ENCODE peak calls at places on chromosomes 16 and 17, in nine cellular contexts. One of them, this sample, is unnamed.
A peak's percentile ranks its signal among the peaks of the same experiment; 100 is the strongest.

GRCh38 chr17:50660042-50660886 is 25.6 kb downstream of the ABCC3 start:
- DNase-seq in fibroblast of the conjunctiva: no peak
- DNase-seq in adrenal gland: peak; percentile 83
- DNase-seq in NCI-H446 treated with DMSO at 0.1 percent for 48 hours: peak; percentile 19
- DNase-seq in HT1080: no peak
- DNase-seq in ELF-1: no peak
- DNase-seq in Calu3: no peak
- DNase-seq in neural crest cell: no peak
- DNase-seq in LHCN-M2: peak; percentile 41
- DNase-seq in this sample: no peak

GRCh38 chr17:58969156-58969555 is 137.5 kb downstream of the TRIM37 start:
- DNase-seq in fibroblast of the conjunctiva: no peak
- DNase-seq in adrenal gland: no peak
- DNase-seq in NCI-H446 treated with DMSO at 0.1 percent for 48 hours: no peak
- DNase-seq in HT1080: no peak
- DNase-seq in ELF-1: no peak
- DNase-seq in Calu3: no peak
- DNase-seq in neural crest cell: no peak
- DNase-seq in LHCN-M2: no peak
- DNase-seq in this sample: no peak

GRCh38 chr17:54935487-54935886 is 33.0 kb downstream of the COX11 start:
- DNase-seq in fibroblast of the conjunctiva: no peak
- DNase-seq in adrenal gland: no peak
- DNase-seq in NCI-H446 treated with DMSO at 0.1 percent for 48 hours: no peak
- DNase-seq in HT1080: no peak
- DNase-seq in ELF-1: no peak
- DNase-seq in Calu3: no peak
- DNase-seq in neural crest cell: no peak
- DNase-seq in LHCN-M2: no peak
- DNase-seq in this sample: no peak

GRCh38 chr17:72588561-72588960 is 467.7 kb downstream of the SOX9 start:
- DNase-seq in fibroblast of the conjunctiva: no peak
- DNase-seq in adrenal gland: no peak
- DNase-seq in NCI-H446 treated with DMSO at 0.1 percent for 48 hours: no peak
- DNase-seq in HT1080: no peak
- DNase-seq in ELF-1: no peak
- DNase-seq in Calu3: no peak
- DNase-seq in neural crest cell: no peak
- DNase-seq in LHCN-M2: no peak
- DNase-seq in this sample: no peak

GRCh38 chr16:85477801-85478363 is 135.2 kb upstream of the GSE1 start:
- DNase-seq in fibroblast of the conjunctiva: no peak
- DNase-seq in adrenal gland: peak; percentile 38
- DNase-seq in NCI-H446 treated with DMSO at 0.1 percent for 48 hours: no peak
- DNase-seq in HT1080: peak; percentile 19
- DNase-seq in ELF-1: no peak
- DNase-seq in Calu3: no peak
- DNase-seq in neural crest cell: no peak
- DNase-seq in LHCN-M2: no peak
- DNase-seq in this sample: no peak

GRCh38 chr17:74543406-74543805 is 2.5 kb downstream of the CD300C start:
- DNase-seq in fibroblast of the conjunctiva: no peak
- DNase-seq in adrenal gland: no peak
- DNase-seq in NCI-H446 treated with DMSO at 0.1 percent for 48 hours: no peak
- DNase-seq in HT1080: no peak
- DNase-seq in ELF-1: no peak
- DNase-seq in Calu3: no peak
- DNase-seq in neural crest cell: no peak
- DNase-seq in LHCN-M2: no peak
- DNase-seq in this sample: no peak

GRCh38 chr17:44200478-44201155 is 933 bp upstream of the ATXN7L3 start:
- DNase-seq in fibroblast of the conjunctiva: no peak
- DNase-seq in adrenal gland: no peak
- DNase-seq in NCI-H446 treated with DMSO at 0.1 percent for 48 hours: no peak
- DNase-seq in HT1080: no peak
- DNase-seq in ELF-1: no peak
- DNase-seq in Calu3: no peak
- DNase-seq in neural crest cell: no peak
- DNase-seq in LHCN-M2: no peak
- DNase-seq in this sample: no peak

GRCh38 chr16:1826691-1827573 is at the start of the genes FAHD1 and HAGH:
- DNase-seq in fibroblast of the conjunctiva: peak; percentile 87
- DNase-seq in adrenal gland: peak; percentile 94
- DNase-seq in NCI-H446 treated with DMSO at 0.1 percent for 48 hours: peak; percentile 82
- DNase-seq in HT1080: peak; percentile 96
- DNase-seq in ELF-1: peak; percentile 98
- DNase-seq in Calu3: peak; percentile 96
- DNase-seq in neural crest cell: peak; percentile 94
- DNase-seq in LHCN-M2: peak; percentile 90
- DNase-seq in this sample: peak; percentile 93

GRCh38 chr16:75479421-75479990 is 15.0 kb upstream of the TMEM170A start:
- DNase-seq in fibroblast of the conjunctiva: no peak
- DNase-seq in adrenal gland: no peak
- DNase-seq in NCI-H446 treated with DMSO at 0.1 percent for 48 hours: no peak
- DNase-seq in HT1080: no peak
- DNase-seq in ELF-1: no peak
- DNase-seq in Calu3: no peak
- DNase-seq in neural crest cell: no peak
- DNase-seq in LHCN-M2: no peak
- DNase-seq in this sample: no peak

GRCh38 chr17:51653902-51654301 is 393.6 kb downstream of the UTP18 start:
- DNase-seq in fibroblast of the conjunctiva: no peak
- DNase-seq in adrenal gland: no peak
- DNase-seq in NCI-H446 treated with DMSO at 0.1 percent for 48 hours: peak; percentile 58
- DNase-seq in HT1080: peak; percentile 7
- DNase-seq in ELF-1: peak; percentile 32
- DNase-seq in Calu3: no peak
- DNase-seq in neural crest cell: no peak
- DNase-seq in LHCN-M2: no peak
- DNase-seq in this sample: peak; percentile 36

GRCh38 chr16:73047221-73047535 is 750 bp downstream of the ZFHX3 start:
- DNase-seq in fibroblast of the conjunctiva: no peak
- DNase-seq in adrenal gland: no peak
- DNase-seq in NCI-H446 treated with DMSO at 0.1 percent for 48 hours: no peak
- DNase-seq in HT1080: no peak
- DNase-seq in ELF-1: no peak
- DNase-seq in Calu3: no peak
- DNase-seq in neural crest cell: no peak
- DNase-seq in LHCN-M2: peak; percentile 82
- DNase-seq in this sample: no peak

GRCh38 chr16:49311823-49312222 is 30.2 kb upstream of the CBLN1 start:
- DNase-seq in fibroblast of the conjunctiva: no peak
- DNase-seq in adrenal gland: no peak
- DNase-seq in NCI-H446 treated with DMSO at 0.1 percent for 48 hours: no peak
- DNase-seq in HT1080: no peak
- DNase-seq in ELF-1: no peak
- DNase-seq in Calu3: no peak
- DNase-seq in neural crest cell: no peak
- DNase-seq in LHCN-M2: no peak
- DNase-seq in this sample: no peak